ENCODE peak calls at places on chromosomes 16 and 17, in six cellular contexts. L is activated CD4-positive, alpha-beta T cell treated with anti-CD3 and anti-CD28 coated beads, Interleukin-2, amount 50 U/mL, for 1 hour; Y is caudate nucleus; Z is upper lobe of right lung; X is GM23338; G is germinal center. V is an unnamed sample.

GRCh38 chr16:53515259-53515658 is 12.2 kb upstream of the AKTIP start:
- DNase-seq in X (no peak), Z (no peak), Y (no peak), L (no peak), G (no peak), V (no peak)

GRCh38 chr16:19119564-19119963 is 5.8 kb downstream of the ITPRIPL2 start:
- DNase-seq in L (no peak), X (no peak), Y (no peak), G (no peak), Z (no peak), V (no peak)

GRCh38 chr17:54505404-54505803 is 395.2 kb upstream of the TOM1L1 start:
- DNase-seq in L (no peak), G (no peak), X (no peak), Z (no peak), Y (no peak), V (no peak)

GRCh38 chr17:75240394-75241142 is 20.8 kb downstream of the GGA3 start:
- DNase-seq in Y (peak), X (peak), G (peak), L (peak), Z (no peak), V (no peak)

GRCh38 chr16:85592700-85593502 is 20.2 kb upstream of the GSE1 start:
- DNase-seq in G (no peak), Z (no peak), Y (no peak), X (no peak), L (no peak), V (no peak)

GRCh38 chr17:36464765-36465088 is 21.8 kb upstream of the ZNHIT3 start:
- DNase-seq in G (no peak), X (peak), L (no peak), Y (no peak), Z (no peak), V (no peak)

GRCh38 chr17:59753522-59754467 is 46.3 kb downstream of the VMP1 start:
- DNase-seq in L (no peak), G (peak), Z (no peak), Y (no peak), X (peak), V (no peak)

GRCh38 chr17:39104046-39104445 is 47.4 kb downstream of the PLXDC1 start:
- DNase-seq in L (no peak), X (no peak), Y (no peak), Z (no peak), G (no peak), V (peak)

GRCh38 chr16:11087691-11088431 is 143.5 kb downstream of the CLEC16A start:
- DNase-seq in X (peak), L (no peak), G (no peak), Y (no peak), Z (no peak), V (no peak)

GRCh38 chr16:24635900-24636610 is 93.4 kb upstream of the TNRC6A start:
- DNase-seq in G (no peak), X (no peak), Z (peak), Y (peak), L (no peak), V (peak)

GRCh38 chr17:18888766-18889290 is 30.9 kb downstream of the PRPSAP2 start:
- DNase-seq in X (no peak), G (no peak), Z (no peak), L (no peak), Y (no peak), V (no peak)

GRCh38 chr16:56389554-56389953 is 35.8 kb downstream of the AMFR start:
- DNase-seq in X (no peak), Y (no peak), L (no peak), Z (no peak), G (no peak), V (no peak)

GRCh38 chr16:1150511-1150982 is 2.4 kb upstream of the CACNA1H start:
- DNase-seq in Z (no peak), G (peak), L (peak), Y (no peak), X (peak), V (no peak)

GRCh38 chr17:29844339-29845048 is 85.5 kb downstream of the SSH2 start:
- DNase-seq in Y (no peak), G (no peak), Z (no peak), L (no peak), X (peak), V (no peak)

GRCh38 chr16:65117701-65118448 is 4.0 kb downstream of the CDH11 start:
- DNase-seq in G (peak), Z (no peak), L (no peak), Y (peak), X (peak), V (peak)

GRCh38 chr17:59963738-59964454 is 644 bp downstream of the RNFT1 start:
- DNase-seq in Y (peak), X (peak), G (peak), L (peak), Z (no peak), V (peak)

GRCh38 chr16:47787695-47788094 is 326.6 kb downstream of the PHKB start:
- DNase-seq in Y (no peak), G (no peak), Z (no peak), L (no peak), X (peak), V (no peak)

GRCh38 chr16:75073551-75074414 is 42.8 kb downstream of the LDHD start:
- DNase-seq in Y (no peak), L (no peak), Z (no peak), X (no peak), G (no peak), V (no peak)

GRCh38 chr17:41992576-41992975 is 24.7 kb downstream of the DNAJC7 start:
- DNase-seq in L (no peak), Z (no peak), Y (peak), G (no peak), X (no peak), V (no peak)

GRCh38 chr16:53840472-53840871 is 136.5 kb downstream of the FTO start:
- DNase-seq in Z (no peak), Y (no peak), L (no peak), G (peak), X (no peak), V (no peak)

GRCh38 chr17:4594406-4595349 is 10.3 kb downstream of the SMTNL2 start:
- DNase-seq in Y (no peak), G (peak), Z (peak), X (peak), L (peak), V (peak)

GRCh38 chr17:48027322-48027981 is 10.1 kb downstream of the COPZ2 start:
- DNase-seq in X (no peak), L (no peak), G (no peak), Z (no peak), Y (no peak), V (no peak)

GRCh38 chr16:9966569-9967157 is 215.6 kb downstream of the GRIN2A start:
- DNase-seq in L (no peak), Z (no peak), G (no peak), Y (no peak), X (no peak), V (no peak)

GRCh38 chr16:29909398-29909797 is 9.1 kb downstream of the ASPHD1 start:
- DNase-seq in L (no peak), Y (no peak), Z (no peak), G (no peak), X (no peak), V (no peak)

V was measured in body of pancreas.